ENCODE peak calls at places on chromosomes 5 and 9, in four cellular contexts. One of them, this sample, is unnamed.

GRCh38 chr9:82332018-82332773 is 343.6 kb downstream of the SPATA31D1 start:
- DNase-seq in fibroblast of pulmonary artery: peak
- DNase-seq in AG10803: peak
- DNase-seq in psoas muscle: no peak
- DNase-seq in this sample: peak

GRCh38 chr5:81819556-81820314 is 68.8 kb upstream of the SSBP2 start:
- DNase-seq in fibroblast of pulmonary artery: peak
- DNase-seq in AG10803: no peak
- DNase-seq in psoas muscle: no peak
- DNase-seq in this sample: peak

GRCh38 chr9:93011114-93011513 is 47.4 kb upstream of the SUSD3 start:
- DNase-seq in psoas muscle: no peak
- DNase-seq in fibroblast of pulmonary artery: no peak
- DNase-seq in AG10803: no peak
- DNase-seq in this sample: no peak

GRCh38 chr9:117411547-117411946 is 3.3 kb downstream of the ASTN2 start:
- DNase-seq in psoas muscle: no peak
- DNase-seq in fibroblast of pulmonary artery: peak
- DNase-seq in AG10803: peak
- DNase-seq in this sample: peak

GRCh38 chr9:101737165-101737704 is 1.2 kb downstream of the GRIN3A start:
- DNase-seq in psoas muscle: no peak
- DNase-seq in AG10803: no peak
- DNase-seq in fibroblast of pulmonary artery: no peak
- DNase-seq in this sample: no peak

GRCh38 chr5:103358305-103358996 is 99.9 kb downstream of the MACIR start:
- DNase-seq in AG10803: no peak
- DNase-seq in fibroblast of pulmonary artery: no peak
- DNase-seq in psoas muscle: no peak
- DNase-seq in this sample: no peak

GRCh38 chr5:74240783-74241750 is 399.5 kb downstream of the ENC1 start:
- DNase-seq in AG10803: peak
- DNase-seq in fibroblast of pulmonary artery: no peak
- DNase-seq in psoas muscle: no peak
- DNase-seq in this sample: no peak

GRCh38 chr5:151750121-151750520 is 8.3 kb downstream of the ATOX1 start:
- DNase-seq in fibroblast of pulmonary artery: no peak
- DNase-seq in AG10803: no peak
- DNase-seq in psoas muscle: no peak
- DNase-seq in this sample: no peak

GRCh38 chr5:123610665-123611406 is 98.9 kb downstream of the CSNK1G3 start:
- DNase-seq in fibroblast of pulmonary artery: peak
- DNase-seq in psoas muscle: no peak
- DNase-seq in AG10803: peak
- DNase-seq in this sample: peak

GRCh38 chr5:139664273-139664693 is 16.1 kb downstream of the CXXC5 start:
- DNase-seq in fibroblast of pulmonary artery: no peak
- DNase-seq in psoas muscle: peak
- DNase-seq in AG10803: no peak
- DNase-seq in this sample: no peak

GRCh38 chr5:112417931-112418358 is 1.1 kb downstream of the EPB41L4A start:
- DNase-seq in psoas muscle: peak
- DNase-seq in fibroblast of pulmonary artery: peak
- DNase-seq in AG10803: no peak
- DNase-seq in this sample: peak

GRCh38 chr5:67401166-67401565 is 204.6 kb upstream of the CD180 start:
- DNase-seq in fibroblast of pulmonary artery: no peak
- DNase-seq in AG10803: no peak
- DNase-seq in psoas muscle: no peak
- DNase-seq in this sample: no peak

DNA sequence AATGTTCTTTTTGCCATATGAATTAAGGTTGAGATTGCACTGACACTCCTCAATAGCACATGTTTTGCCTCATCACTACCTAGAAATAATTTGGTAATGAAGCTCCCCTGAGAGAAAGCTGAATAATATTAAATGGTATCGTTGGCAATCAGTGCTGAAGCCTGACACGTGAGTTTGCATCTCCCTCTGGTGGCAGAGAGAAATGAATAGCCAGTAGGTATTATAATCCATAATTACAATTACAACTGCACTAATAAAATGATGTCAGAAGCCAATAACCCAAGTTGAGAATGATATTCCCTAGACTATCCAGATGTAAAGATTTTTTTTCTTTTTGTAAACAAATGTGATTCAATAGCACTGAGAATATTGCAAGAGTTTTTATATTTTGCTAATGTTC is 700.3 kb downstream of the PTPRD start:
- DNase-seq in AG10803: no peak
- DNase-seq in fibroblast of pulmonary artery: no peak
- DNase-seq in psoas muscle: no peak
- DNase-seq in this sample: peak
- TF ChIP-seq CTCF in AG10803: no peak
- TF ChIP-seq CTCF in fibroblast of pulmonary artery: no peak
- TF ChIP-seq CTCF in psoas muscle: no peak
- TF ChIP-seq CTCF in this sample: peak

GRCh38 chr5:147788023-147788422 is 5.5 kb upstream of the JAKMIP2 start:
- DNase-seq in psoas muscle: no peak
- DNase-seq in AG10803: no peak
- DNase-seq in fibroblast of pulmonary artery: no peak
- DNase-seq in this sample: no peak

GRCh38 chr5:147786115-147786514 is 3.6 kb upstream of the JAKMIP2 start:
- DNase-seq in AG10803: no peak
- DNase-seq in fibroblast of pulmonary artery: no peak
- DNase-seq in psoas muscle: no peak
- DNase-seq in this sample: no peak

GRCh38 chr5:147789820-147790219 is 7.3 kb upstream of the JAKMIP2 start:
- DNase-seq in fibroblast of pulmonary artery: no peak
- DNase-seq in psoas muscle: no peak
- DNase-seq in AG10803: no peak
- DNase-seq in this sample: no peak

GRCh38 chr5:147796556-147797308 is 14.2 kb upstream of the JAKMIP2 start:
- DNase-seq in fibroblast of pulmonary artery: no peak
- DNase-seq in psoas muscle: no peak
- DNase-seq in AG10803: no peak
- DNase-seq in this sample: no peak

DNA sequence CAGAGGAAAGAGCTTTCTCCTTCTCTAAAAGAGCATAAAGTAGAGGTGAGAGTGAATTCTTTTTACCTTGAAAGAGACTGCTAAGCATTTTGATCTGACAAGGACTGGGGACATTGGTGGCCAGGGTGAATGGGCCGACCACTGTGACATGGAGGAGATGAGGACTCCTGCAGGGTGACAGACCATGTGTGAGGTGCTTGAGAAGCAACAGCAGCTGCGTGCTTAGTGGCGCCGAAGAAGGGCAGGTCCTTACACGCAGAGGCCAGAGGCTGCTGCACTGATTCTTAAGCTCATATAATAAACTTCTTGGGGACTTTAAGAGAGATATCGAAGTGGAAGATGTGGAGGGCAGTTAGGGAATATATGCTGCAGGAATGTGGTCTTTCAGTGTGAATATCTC is 8.7 kb upstream of the JAKMIP2 start:
- DNase-seq in AG10803: no peak
- DNase-seq in fibroblast of pulmonary artery: no peak
- DNase-seq in psoas muscle: no peak
- DNase-seq in this sample: no peak
- H3K4me3 ChIP-seq in AG10803: no peak
- H3K4me3 ChIP-seq in fibroblast of pulmonary artery: no peak
- H3K4me3 ChIP-seq in psoas muscle: no peak
- H3K4me3 ChIP-seq in this sample: no peak

DNA sequence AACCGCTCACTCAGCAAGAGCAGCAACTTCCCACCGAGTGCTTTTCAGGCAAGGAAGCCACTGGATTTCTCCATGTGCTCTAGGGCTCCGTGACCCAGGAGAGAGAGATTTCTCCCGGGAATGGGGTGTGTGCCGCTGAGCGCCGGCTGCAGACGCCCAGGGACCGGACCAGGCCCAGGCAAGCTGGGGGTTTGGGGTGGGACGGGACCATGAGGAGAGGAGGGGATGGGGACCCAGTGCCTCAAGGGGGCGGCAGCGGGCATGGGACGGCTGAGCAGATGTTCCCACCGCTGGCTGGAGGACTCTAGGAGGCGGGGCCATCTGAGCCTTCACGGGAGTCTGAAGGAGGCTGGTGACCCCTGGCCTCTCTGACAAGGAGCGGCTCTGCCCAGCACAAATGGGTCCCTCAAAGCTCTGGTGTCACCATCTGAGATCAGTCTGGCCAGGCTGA is 8.5 kb downstream of the LCN9 start:
- DNase-seq in psoas muscle: no peak
- DNase-seq in fibroblast of pulmonary artery: no peak
- DNase-seq in AG10803: no peak
- DNase-seq in this sample: no peak
- TF ChIP-seq CTCF in psoas muscle: no peak
- TF ChIP-seq CTCF in fibroblast of pulmonary artery: no peak
- TF ChIP-seq CTCF in AG10803: no peak
- TF ChIP-seq CTCF in this sample: no peak

GRCh38 chr9:135500525-135501260 is at the start of gene MRPS2:
- DNase-seq in psoas muscle: peak
- DNase-seq in AG10803: peak
- DNase-seq in fibroblast of pulmonary artery: peak
- DNase-seq in this sample: peak
- H3K4me3 ChIP-seq in psoas muscle: peak
- H3K4me3 ChIP-seq in AG10803: peak
- H3K4me3 ChIP-seq in fibroblast of pulmonary artery: peak
- H3K4me3 ChIP-seq in this sample: peak

DNA sequence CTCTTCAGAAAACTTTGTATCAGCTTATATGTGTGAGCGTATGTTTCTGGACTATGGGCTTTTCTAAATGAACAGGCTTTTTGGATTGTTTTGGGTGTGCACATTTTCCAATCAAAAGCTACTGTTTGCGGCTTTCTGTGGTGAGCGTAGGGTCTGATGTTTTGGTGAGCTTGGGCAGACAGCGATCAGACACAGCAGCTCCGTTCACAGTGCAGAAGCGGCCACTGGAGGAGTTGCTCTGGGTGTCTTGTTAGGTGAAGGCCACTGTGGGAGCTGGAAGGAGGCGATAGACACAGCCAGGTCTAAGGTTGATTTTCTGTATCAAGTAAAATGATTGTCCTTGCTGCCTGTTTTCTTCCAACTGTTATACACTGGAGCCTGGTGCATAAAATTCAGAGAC is 11.1 kb downstream of the PRRC2B start:
- DNase-seq in psoas muscle: no peak
- DNase-seq in fibroblast of pulmonary artery: no peak
- DNase-seq in AG10803: no peak
- DNase-seq in this sample: no peak
- TF ChIP-seq CTCF in psoas muscle: no peak
- TF ChIP-seq CTCF in fibroblast of pulmonary artery: no peak
- TF ChIP-seq CTCF in AG10803: no peak
- TF ChIP-seq CTCF in this sample: no peak